ENCODE peak calls at places on chromosomes 1 and 21, in nine cellular contexts. M, E, O, L, B, T, S, I and V are unnamed samples.

GRCh38 chr1:23838401-23838866 is 13.2 kb upstream of the HMGCL start:
- DNase-seq in L (peak), M (peak), S (peak), E (peak), T (peak), O (peak), I (peak), B (peak), V (no peak)

GRCh38 chr1:117555806-117556205 is 50.0 kb upstream of the TENT5C start:
- DNase-seq in I (no peak), E (no peak), B (no peak), O (no peak), T (no peak), M (no peak), L (no peak), S (no peak), V (no peak)

GRCh38 chr1:244066954-244067716 is 16.1 kb downstream of the ZBTB18 start:
- DNase-seq in L (no peak), I (no peak), S (no peak), O (no peak), T (no peak), E (no peak), M (no peak), B (no peak), V (no peak)

GRCh38 chr1:186849271-186849671 is 20.5 kb downstream of the PLA2G4A start:
- DNase-seq in L (peak), I (no peak), B (no peak), O (no peak), T (no peak), S (no peak), M (no peak), E (no peak), V (no peak)

GRCh38 chr1:6637770-6638169 is 13.1 kb downstream of the THAP3 start:
- DNase-seq in T (no peak), L (no peak), M (no peak), B (no peak), S (no peak), I (no peak), O (no peak), E (no peak), V (no peak)

GRCh38 chr1:64983110-64983509 is 16.8 kb upstream of the JAK1 start:
- DNase-seq in I (no peak), M (no peak), S (peak), T (no peak), L (peak), O (no peak), B (no peak), E (peak), V (no peak)

GRCh38 chr1:15168479-15168878 is 14.9 kb downstream of the TMEM51 start:
- DNase-seq in E (peak), S (peak), T (no peak), B (no peak), O (no peak), L (no peak), I (no peak), M (no peak), V (no peak)

GRCh38 chr1:153678519-153679336 is at the start of gene NPR1:
- DNase-seq in T (peak), I (no peak), S (peak), L (peak), B (no peak), M (no peak), E (no peak), O (peak), V (no peak)

GRCh38 chr21:26148834-26149354 is 21.7 kb downstream of the APP start:
- DNase-seq in B (no peak), I (no peak), O (no peak), T (no peak), M (no peak), E (no peak), S (peak), L (no peak), V (no peak)

GRCh38 chr1:187862506-187862905 is 1033.8 kb downstream of the PLA2G4A start:
- DNase-seq in T (no peak), E (no peak), S (peak), B (no peak), M (no peak), O (no peak), L (no peak), I (no peak), V (no peak)

GRCh38 chr1:151157067-151157531 is 650 bp downstream of the TNFAIP8L2 start:
- DNase-seq in L (no peak), S (no peak), O (no peak), T (no peak), B (no peak), M (no peak), E (no peak), I (peak), V (peak)

GRCh38 chr21:37257967-37258877 is 8.9 kb downstream of the VPS26C start:
- DNase-seq in M (no peak), E (peak), L (peak), B (peak), S (peak), I (no peak), T (peak), O (peak), V (no peak)

GRCh38 chr1:61287734-61288133 is 205.4 kb downstream of the NFIA start:
- DNase-seq in B (no peak), E (peak), M (peak), T (no peak), L (no peak), O (no peak), S (peak), I (no peak), V (no peak)

GRCh38 chr1:47183308-47184089 is 6.3 kb downstream of the PDZK1IP1 start:
- DNase-seq in S (no peak), M (no peak), L (no peak), T (no peak), B (no peak), E (no peak), O (no peak), I (no peak), V (no peak)

GRCh38 chr1:38775175-38775845 is 84.3 kb downstream of the RRAGC start:
- DNase-seq in E (no peak), I (no peak), B (no peak), L (no peak), S (no peak), O (no peak), M (no peak), T (no peak), V (no peak)

GRCh38 chr1:167103236-167103894 is 9.5 kb downstream of the STYXL2 start:
- DNase-seq in O (no peak), S (no peak), I (no peak), L (no peak), T (no peak), E (no peak), M (no peak), B (no peak), V (no peak)

GRCh38 chr1:60129916-60130315 is 56.3 kb upstream of the C1orf87 start:
- DNase-seq in B (no peak), M (no peak), L (no peak), E (no peak), S (peak), O (no peak), I (no peak), T (no peak), V (no peak)

GRCh38 chr1:8396912-8397406 is 79.0 kb downstream of the SLC45A1 start:
- DNase-seq in T (no peak), B (no peak), L (peak), M (no peak), I (peak), S (peak), E (peak), O (no peak), V (no peak)

GRCh38 chr1:208025036-208025435 is 114.1 kb upstream of the CD34 start:
- DNase-seq in E (no peak), L (no peak), B (no peak), T (no peak), M (no peak), O (no peak), S (no peak), I (no peak), V (no peak)

GRCh38 chr21:44896561-44897286 is 23.2 kb upstream of the PTTG1IP start:
- DNase-seq in I (no peak), T (no peak), L (no peak), M (no peak), E (no peak), O (peak), B (no peak), S (no peak), V (peak)

GRCh38 chr1:92443893-92444292 is 42.8 kb downstream of the GFI1 start:
- DNase-seq in M (no peak), O (no peak), T (no peak), B (no peak), I (no peak), S (no peak), E (no peak), L (no peak), V (no peak)

GRCh38 chr21:42288962-42289361 is 26.2 kb downstream of the TFF3 start:
- DNase-seq in S (no peak), O (no peak), L (no peak), B (no peak), T (no peak), M (no peak), I (no peak), E (no peak), V (no peak)

GRCh38 chr1:161440312-161440894 is 64.9 kb upstream of the FCGR2A start:
- DNase-seq in S (peak), T (peak), E (peak), M (no peak), L (peak), O (peak), B (peak), I (peak), V (no peak)

GRCh38 chr1:58799080-58799479 is 15.2 kb upstream of the JUN start:
- DNase-seq in M (no peak), E (no peak), B (no peak), O (no peak), L (no peak), T (no peak), S (no peak), I (no peak), V (no peak)

GRCh38 chr1:71770121-71770520 is 512.2 kb downstream of the NEGR1 start:
- DNase-seq in L (no peak), O (no peak), M (no peak), E (peak), I (no peak), S (peak), T (no peak), B (no peak), V (no peak)

GRCh38 chr1:94709891-94710581 is 110.1 kb upstream of the SLC44A3 start:
- DNase-seq in B (no peak), L (no peak), M (no peak), O (no peak), T (no peak), S (no peak), E (peak), I (no peak), V (no peak)

GRCh38 chr21:25687787-25688186 is 46.9 kb downstream of the ATP5PF start:
- DNase-seq in O (no peak), E (no peak), I (no peak), S (no peak), B (no peak), L (no peak), T (no peak), M (no peak), V (no peak)

GRCh38 chr1:208418667-208419066 is 174.5 kb upstream of the PLXNA2 start:
- DNase-seq in T (no peak), O (no peak), I (no peak), S (no peak), M (no peak), L (no peak), B (no peak), E (no peak), V (no peak)

GRCh38 chr21:37370152-37371040 is 3.8 kb downstream of the DYRK1A start:
- DNase-seq in S (peak), L (no peak), I (peak), M (no peak), O (no peak), E (peak), B (no peak), T (no peak), V (no peak)

GRCh38 chr1:203126151-203126865 is 1.2 kb upstream of the ADORA1 start:
- DNase-seq in O (no peak), L (peak), B (no peak), E (peak), T (no peak), M (no peak), S (peak), I (no peak), V (no peak)

GRCh38 chr1:153774780-153775431 is at the start of gene SLC27A3:
- DNase-seq in S (peak), E (peak), I (no peak), L (no peak), B (no peak), M (peak), T (peak), O (peak), V (peak)

GRCh38 chr21:39137248-39138186 is 45.7 kb downstream of the PSMG1 start:
- DNase-seq in E (peak), O (no peak), L (peak), B (no peak), S (peak), M (no peak), T (peak), I (no peak), V (no peak)
- TF ChIP-seq CTCF in E (peak), O (no peak), L (no peak), B (no peak), S (no peak), M (no peak), T (no peak), I (no peak), V (no peak)

GRCh38 chr1:114033219-114033706 is 54.0 kb downstream of the OLFML3 start:
- DNase-seq in E (no peak), L (peak), B (peak), M (peak), T (peak), O (no peak), I (peak), S (peak), V (no peak)
- TF ChIP-seq CTCF in E (peak), L (peak), B (peak), M (no peak), T (peak), O (peak), I (peak), S (peak), V (peak)

GRCh38 chr1:55437692-55438091 is 222.5 kb upstream of the USP24 start:
- DNase-seq in L (no peak), I (no peak), M (no peak), S (no peak), O (no peak), T (no peak), B (no peak), E (no peak), V (no peak)
- TF ChIP-seq CTCF in L (no peak), I (no peak), M (no peak), S (no peak), O (no peak), T (no peak), B (no peak), E (no peak), V (no peak)

GRCh38 chr1:22677861-22678521 is 25.0 kb downstream of the C1QB start:
- DNase-seq in I (no peak), S (no peak), O (no peak), E (no peak), B (no peak), M (no peak), T (no peak), L (no peak), V (no peak)

GRCh38 chr1:22671999-22672398 is 19.0 kb downstream of the C1QB start:
- DNase-seq in O (no peak), I (no peak), T (no peak), S (no peak), L (no peak), B (no peak), M (no peak), E (no peak), V (no peak)

GRCh38 chr1:22673486-22674409 is 20.7 kb downstream of the C1QB start:
- DNase-seq in O (peak), T (peak), E (peak), B (no peak), L (peak), S (peak), M (peak), I (peak), V (no peak)

GRCh38 chr1:22676916-22677601 is 24.0 kb downstream of the C1QB start:
- DNase-seq in S (no peak), L (no peak), O (no peak), M (no peak), I (no peak), E (no peak), T (no peak), B (no peak), V (no peak)

GRCh38 chr1:22674410-22674749 is 21.3 kb downstream of the C1QB start:
- DNase-seq in L (no peak), T (no peak), O (no peak), S (no peak), B (no peak), I (no peak), M (no peak), E (no peak), V (no peak)
- TF ChIP-seq CTCF in L (peak), T (no peak), O (no peak), S (no peak), B (no peak), I (peak), M (no peak), E (no peak), V (peak)

GRCh38 chr1:2311184-2312032 is 79.9 kb downstream of the MORN1 start:
- DNase-seq in O (peak), T (peak), B (peak), S (peak), I (peak), E (peak), L (peak), M (peak), V (no peak)
- TF ChIP-seq CTCF in O (peak), T (no peak), B (peak), S (peak), I (peak), E (peak), L (no peak), M (no peak), V (peak)